ENCODE peak calls at places on chromosome 15, in four cellular contexts. One of them, this sample, is unnamed.

GRCh38 chr15:78065284-78065872 is 12.1 kb downstream of the TBC1D2B start:
- DNase-seq in GM12878: no peak
- DNase-seq in K562: no peak
- DNase-seq in HepG2: peak; percentile 99
- DNase-seq in this sample: no peak

GRCh38 chr15:59349715-59350420 is 22.8 kb downstream of the MYO1E start:
- DNase-seq in GM12878: no peak
- DNase-seq in K562: peak; percentile 31
- DNase-seq in HepG2: peak; percentile 28
- DNase-seq in this sample: no peak

GRCh38 chr15:73273181-73274002 is 95.4 kb downstream of the HCN4 start:
- DNase-seq in GM12878: no peak
- DNase-seq in K562: peak; percentile 59
- DNase-seq in HepG2: peak; percentile 42
- DNase-seq in this sample: peak; percentile 67

GRCh38 chr15:68431792-68432401 is at the start of gene ITGA11:
- DNase-seq in GM12878: no peak
- DNase-seq in K562: no peak
- DNase-seq in HepG2: no peak
- DNase-seq in this sample: no peak

GRCh38 chr15:101579766-101580165 is 72.4 kb downstream of the TM2D3 start:
- DNase-seq in GM12878: no peak
- DNase-seq in K562: no peak
- DNase-seq in HepG2: no peak
- DNase-seq in this sample: no peak

GRCh38 chr15:39658740-39659139 is 77.9 kb downstream of the THBS1 start:
- DNase-seq in GM12878: no peak
- DNase-seq in K562: no peak
- DNase-seq in HepG2: no peak
- DNase-seq in this sample: no peak

GRCh38 chr15:92014461-92015030 is 161.0 kb downstream of the SLCO3A1 start:
- DNase-seq in GM12878: no peak
- DNase-seq in K562: no peak
- DNase-seq in HepG2: no peak
- DNase-seq in this sample: no peak

GRCh38 chr15:32837935-32838334 is 120.1 kb downstream of the GREM1 start:
- DNase-seq in GM12878: no peak
- DNase-seq in K562: no peak
- DNase-seq in HepG2: no peak
- DNase-seq in this sample: no peak

GRCh38 chr15:85642693-85643058 is 152.0 kb downstream of the KLHL25 start:
- DNase-seq in GM12878: no peak
- DNase-seq in K562: no peak
- DNase-seq in HepG2: no peak
- DNase-seq in this sample: no peak

GRCh38 chr15:70266412-70267089 is 168.8 kb upstream of the TLE3 start:
- DNase-seq in GM12878: no peak
- DNase-seq in K562: no peak
- DNase-seq in HepG2: no peak
- DNase-seq in this sample: no peak

GRCh38 chr15:101702077-101702476 is 22.2 kb downstream of the TARS3 start:
- DNase-seq in GM12878: no peak
- DNase-seq in K562: no peak
- DNase-seq in HepG2: no peak
- DNase-seq in this sample: no peak

GRCh38 chr15:54197995-54198394 is 219.8 kb downstream of the UNC13C start:
- DNase-seq in GM12878: no peak
- DNase-seq in K562: no peak
- DNase-seq in HepG2: no peak
- DNase-seq in this sample: no peak

GRCh38 chr15:31020542-31020941 is 29.1 kb upstream of the MTMR10 start:
- DNase-seq in GM12878: no peak
- DNase-seq in K562: no peak
- DNase-seq in HepG2: no peak
- DNase-seq in this sample: no peak

GRCh38 chr15:79122943-79123342 is 32.4 kb upstream of the RASGRF1 start:
- DNase-seq in GM12878: no peak
- DNase-seq in K562: no peak
- DNase-seq in HepG2: no peak
- DNase-seq in this sample: no peak

GRCh38 chr15:93087825-93088199 is 1.2 kb downstream of the RGMA start:
- DNase-seq in GM12878: peak; percentile 15
- DNase-seq in K562: peak; percentile 65
- DNase-seq in HepG2: peak; percentile 22
- DNase-seq in this sample: peak; percentile 61

GRCh38 chr15:99430881-99431401 is 134.8 kb upstream of the MEF2A start:
- DNase-seq in GM12878: no peak
- DNase-seq in K562: no peak
- DNase-seq in HepG2: no peak
- DNase-seq in this sample: no peak

GRCh38 chr15:88243895-88244787 is 12.4 kb downstream of the NTRK3 start:
- DNase-seq in GM12878: no peak
- DNase-seq in K562: peak; percentile 50
- DNase-seq in HepG2: peak; percentile 28
- DNase-seq in this sample: peak; percentile 65

GRCh38 chr15:93983501-93983900 is 247.9 kb upstream of the MCTP2 start:
- DNase-seq in GM12878: no peak
- DNase-seq in K562: no peak
- DNase-seq in HepG2: no peak
- DNase-seq in this sample: no peak

GRCh38 chr15:89781055-89781454 is 4.9 kb downstream of the MESP2 start:
- DNase-seq in GM12878: no peak
- DNase-seq in K562: no peak
- DNase-seq in HepG2: no peak
- DNase-seq in this sample: no peak

GRCh38 chr15:85750319-85750806 is 44.4 kb downstream of the KLHL25 start:
- DNase-seq in GM12878: no peak
- DNase-seq in K562: no peak
- DNase-seq in HepG2: no peak
- DNase-seq in this sample: no peak

GRCh38 chr15:80679805-80680175 is 15.3 kb upstream of the ABHD17C start:
- DNase-seq in GM12878: no peak
- DNase-seq in K562: no peak
- DNase-seq in HepG2: no peak
- DNase-seq in this sample: no peak

GRCh38 chr15:64731012-64731806 is 44.2 kb downstream of the RBPMS2 start:
- DNase-seq in GM12878: peak; percentile 36
- DNase-seq in K562: peak; percentile 70
- DNase-seq in HepG2: peak; percentile 67
- DNase-seq in this sample: peak; percentile 97

GRCh38 chr15:100671858-100672543 is 69.6 kb downstream of the ASB7 start:
- DNase-seq in GM12878: no peak
- DNase-seq in K562: peak; percentile 63
- DNase-seq in HepG2: peak; percentile 33
- DNase-seq in this sample: no peak

GRCh38 chr15:99106417-99107220 is 1.7 kb downstream of the SYNM start:
- DNase-seq in GM12878: no peak
- DNase-seq in K562: no peak
- DNase-seq in HepG2: no peak
- DNase-seq in this sample: no peak

GRCh38 chr15:44735482-44736260 is 657 bp upstream of the TRIM69 start:
- DNase-seq in GM12878: no peak
- DNase-seq in K562: peak; percentile 47
- DNase-seq in HepG2: no peak
- DNase-seq in this sample: no peak
- TF ChIP-seq GABPA in GM12878: no peak
- TF ChIP-seq GABPA in K562: no peak
- TF ChIP-seq GABPA in HepG2: no peak
- TF ChIP-seq GABPA in this sample: no peak

GRCh38 chr15:66254364-66255292 is 1.1 kb upstream of the MEGF11 start:
- DNase-seq in GM12878: no peak
- DNase-seq in K562: no peak
- DNase-seq in HepG2: no peak
- DNase-seq in this sample: no peak
- TF ChIP-seq SP1 in GM12878: no peak
- TF ChIP-seq SP1 in K562: no peak
- TF ChIP-seq SP1 in HepG2: no peak
- TF ChIP-seq SP1 in this sample: no peak

GRCh38 chr15:49621327-49622210 is 721 bp downstream of the DTWD1 start:
- DNase-seq in GM12878: no peak
- DNase-seq in K562: peak; percentile 9
- DNase-seq in HepG2: no peak
- DNase-seq in this sample: no peak

GRCh38 chr15:49625460-49626036 is 4.7 kb downstream of the DTWD1 start:
- DNase-seq in GM12878: no peak
- DNase-seq in K562: no peak
- DNase-seq in HepG2: no peak
- DNase-seq in this sample: no peak

GRCh38 chr15:49620658-49621326 is at the start of the genes DTWD1 and FAM227B:
- DNase-seq in GM12878: peak; percentile 89
- DNase-seq in K562: peak; percentile 93
- DNase-seq in HepG2: peak; percentile 90
- DNase-seq in this sample: peak; percentile 87

GRCh38 chr15:49622561-49622960 is 1.7 kb downstream of the DTWD1 start:
- DNase-seq in GM12878: no peak
- DNase-seq in K562: peak; percentile 20
- DNase-seq in HepG2: no peak
- DNase-seq in this sample: no peak

DNA sequence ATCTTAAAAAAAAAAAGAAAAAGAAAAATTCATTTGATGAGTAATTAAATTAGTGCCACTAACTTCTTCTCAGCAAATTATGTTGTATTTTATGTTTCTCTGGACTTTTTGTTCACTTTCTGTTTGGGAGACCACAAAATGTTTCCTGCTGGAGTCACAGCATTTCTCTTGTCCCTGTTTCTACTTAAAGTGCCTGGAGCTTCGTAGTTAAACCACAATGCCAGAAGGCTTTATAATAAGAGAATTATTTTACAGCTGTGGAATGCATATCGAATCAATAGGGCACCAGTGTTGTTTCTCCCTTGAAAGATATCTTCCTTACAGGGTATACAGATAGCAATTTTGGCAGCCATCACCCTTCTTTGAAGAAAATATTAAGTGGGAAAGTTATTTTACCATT is 3.2 kb downstream of the DTWD1 start:
- DNase-seq in GM12878: no peak
- DNase-seq in K562: no peak
- DNase-seq in HepG2: no peak
- DNase-seq in this sample: no peak
- TF ChIP-seq YY1 in GM12878: no peak
- TF ChIP-seq YY1 in K562: no peak
- TF ChIP-seq YY1 in HepG2: no peak
- TF ChIP-seq YY1 in this sample: no peak

DNA sequence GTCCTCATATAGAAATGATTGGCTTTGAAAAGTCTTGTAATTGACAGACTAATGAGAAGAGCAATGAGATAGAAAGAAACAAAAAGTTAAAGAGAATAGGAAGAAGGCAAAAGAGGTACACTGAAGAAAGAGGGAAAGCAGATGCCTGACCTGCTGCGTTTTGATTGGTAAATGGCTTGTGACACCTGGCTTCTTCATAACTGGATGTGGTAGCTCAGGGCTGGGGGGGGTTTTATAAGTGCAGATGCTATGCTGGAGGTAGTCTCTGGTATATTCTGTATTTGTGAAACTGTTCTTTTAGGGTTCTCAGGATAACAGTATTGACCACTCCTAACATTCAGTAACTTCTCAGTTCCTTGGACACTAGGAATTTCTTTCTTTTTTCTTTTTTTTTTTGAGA is 1.4 kb downstream of the STARD9 start:
- DNase-seq in GM12878: no peak
- DNase-seq in K562: no peak
- DNase-seq in HepG2: no peak
- DNase-seq in this sample: no peak
- TF ChIP-seq GABPA in GM12878: no peak
- TF ChIP-seq GABPA in K562: no peak
- TF ChIP-seq GABPA in HepG2: no peak
- TF ChIP-seq GABPA in this sample: no peak